ENCODE peak calls at places on chromosomes 4 and X, in nine cellular contexts. J is progenitor cell of endocrine pancreas; W is Daoy; L is GM10248; N is RKO; H is colonic mucosa; Y is ELR; F is iris pigment epithelial cell; B is activated CD4-positive, alpha-beta T cell treated with anti-CD3 and anti-CD28 coated beads, Interleukin-2, amount 10 ng/mL, durations not matched to agents 7 days and 5 days. R is an unnamed sample.

GRCh38 chr4:139934336-139934735 is 219.6 kb downstream of the MAML3 start:
- DNase-seq in H (no peak), L (no peak), B (no peak), F (peak; percentile 60), W (no peak), J (no peak), N (no peak), Y (peak; percentile 8), R (no peak)

GRCh38 chr4:64756016-64756415 is 346.8 kb upstream of the TECRL start:
- DNase-seq in F (peak; percentile 43), L (no peak), Y (peak; percentile 52), J (no peak), B (no peak), W (no peak), H (no peak), N (peak; percentile 48), R (no peak)

GRCh38 chr4:186839122-186840037 is 115.7 kb upstream of the FAT1 start:
- DNase-seq in H (no peak), W (peak; percentile 24), Y (peak; percentile 81), N (peak; percentile 41), F (peak; percentile 94), L (peak; percentile 10), J (no peak), B (no peak), R (peak; percentile 28)

GRCh38 chrX:154546354-154547244 is at the start of gene G6PD:
- DNase-seq in L (peak; percentile 88), Y (peak; percentile 73), J (peak; percentile 58), N (peak; percentile 54), F (peak; percentile 43), H (peak; percentile 71), B (peak; percentile 74), W (peak; percentile 83), R (peak; percentile 77)

GRCh38 chr4:118849867-118850812 is 14.2 kb upstream of the SEC24D start:
- DNase-seq in B (peak; percentile 65), L (peak; percentile 34), F (peak; percentile 31), H (peak; percentile 40), Y (peak; percentile 30), J (no peak), N (peak; percentile 24), W (peak; percentile 16), R (no peak)

GRCh38 chr4:1512738-1513660 is 106.8 kb upstream of the NKX1-1 start:
- DNase-seq in L (no peak), W (peak; percentile 69), F (peak; percentile 13), J (peak; percentile 68), Y (peak; percentile 42), H (peak; percentile 28), B (peak; percentile 23), N (no peak), R (peak; percentile 61)

GRCh38 chr4:37760840-37761239 is 65.6 kb upstream of the PGM2 start:
- DNase-seq in L (no peak), J (no peak), F (peak; percentile 10), B (no peak), H (no peak), W (no peak), Y (no peak), N (no peak), R (no peak)

GRCh38 chr4:56134272-56134671 is 185.5 kb downstream of the CEP135 start:
- DNase-seq in B (no peak), L (no peak), Y (peak; percentile 1), J (no peak), F (peak; percentile 78), N (no peak), W (peak; percentile 56), H (peak; percentile 25), R (no peak)

GRCh38 chrX:70478521-70478920 is 33.9 kb downstream of the DLG3 start:
- DNase-seq in F (no peak), B (no peak), Y (no peak), J (no peak), W (no peak), N (no peak), L (no peak), H (no peak), R (no peak)

GRCh38 chrX:154761977-154762528 is 611 bp upstream of the DKC1 start:
- DNase-seq in B (peak; percentile 12), L (no peak), J (no peak), W (no peak), F (peak; percentile 6), N (no peak), Y (no peak), H (peak; percentile 31), R (peak; percentile 38)

GRCh38 chr4:124499266-124499665 is 213.3 kb downstream of the ANKRD50 start:
- DNase-seq in N (no peak), H (no peak), L (no peak), W (peak; percentile 4), F (peak; percentile 26), J (no peak), Y (no peak), B (no peak), R (no peak)

GRCh38 chrX:141619336-141619735 is 29.8 kb downstream of the SPANXA2 start:
- DNase-seq in H (no peak), B (no peak), F (peak; percentile 28), N (no peak), J (no peak), L (no peak), W (no peak), Y (no peak), R (no peak)

GRCh38 chrX:70437921-70438665 is 6.5 kb upstream of the DLG3 start:
- DNase-seq in W (peak; percentile 22), Y (peak; percentile 43), H (no peak), N (no peak), B (no peak), J (no peak), L (no peak), F (peak; percentile 36), R (no peak)

GRCh38 chr4:143344774-143345173 is 8.1 kb downstream of the GAB1 start:
- DNase-seq in L (no peak), B (no peak), H (no peak), N (no peak), Y (no peak), W (no peak), J (no peak), F (no peak), R (no peak)

GRCh38 chr4:6955261-6955911 is 45.8 kb downstream of the TBC1D14 start:
- DNase-seq in Y (no peak), J (no peak), H (peak; percentile 28), N (no peak), B (no peak), W (no peak), L (no peak), F (no peak), R (no peak)

GRCh38 chr4:113368056-113368455 is 318.6 kb downstream of the ANK2 start:
- DNase-seq in Y (peak; percentile 74), J (no peak), W (no peak), B (no peak), H (no peak), F (peak; percentile 82), L (no peak), N (peak; percentile 1), R (no peak)

GRCh38 chrX:153805436-153805835 is 11.0 kb downstream of the SSR4 start:
- DNase-seq in N (no peak), L (no peak), F (no peak), Y (no peak), H (no peak), B (no peak), J (no peak), W (no peak), R (peak; percentile 9)

GRCh38 chr4:185096032-185096653 is 46.9 kb upstream of the SLC25A4 start:
- DNase-seq in F (peak; percentile 45), L (peak; percentile 38), J (no peak), H (peak; percentile 29), W (peak; percentile 26), B (peak; percentile 47), N (peak; percentile 62), Y (peak; percentile 61), R (no peak)

GRCh38 chr4:141177171-141177570 is 43.5 kb upstream of the ZNF330 start:
- DNase-seq in Y (no peak), N (no peak), J (no peak), L (no peak), B (no peak), F (no peak), W (no peak), H (no peak), R (no peak)

GRCh38 chrX:143571521-143571920 is 54.2 kb upstream of the SPANXN3 start:
- DNase-seq in Y (peak; percentile 41), B (no peak), J (no peak), N (peak; percentile 23), H (no peak), W (no peak), F (no peak), L (no peak), R (no peak)

GRCh38 chr4:81472249-81473085 is 760 bp upstream of the RASGEF1B start:
- DNase-seq in N (peak; percentile 52), B (peak; percentile 50), W (peak; percentile 42), H (no peak), F (peak; percentile 41), J (no peak), L (peak; percentile 41), Y (no peak), R (no peak)